ENCODE peak calls at places on chromosomes 4 and X, in five cellular contexts. E is thyroid gland; Q is AG10803; P is CD4-positive, alpha-beta T cell; W is substantia nigra. O is an unnamed sample.

GRCh38 chrX:104310084-104310483 is 55.4 kb upstream of the ESX1 start:
- DNase-seq in W (no peak), P (no peak), Q (peak), E (no peak), O (peak)

GRCh38 chr4:73869130-73870055 is at the start of gene CXCL1:
- DNase-seq in P (no peak), E (peak), W (no peak), Q (no peak), O (peak)

GRCh38 chrX:42143866-42144592 is 220.7 kb upstream of the CASK start:
- DNase-seq in E (no peak), Q (no peak), P (no peak), W (no peak), O (peak)

GRCh38 chr4:24010994-24011393 is 121.1 kb upstream of the PPARGC1A start:
- DNase-seq in P (no peak), E (no peak), Q (no peak), W (no peak), O (no peak)

GRCh38 chr4:27318740-27319139 is 458.1 kb downstream of the STIM2 start:
- DNase-seq in E (no peak), P (no peak), Q (peak), W (peak), O (peak)

GRCh38 chr4:508675-509373 is 9.8 kb downstream of the PIGG start:
- DNase-seq in E (no peak), Q (peak), W (no peak), P (no peak), O (no peak)

GRCh38 chr4:40991908-40992307 is 222.4 kb downstream of the APBB2 start:
- DNase-seq in Q (no peak), W (no peak), E (no peak), P (no peak), O (no peak)

GRCh38 chr4:152247271-152247975 is 288.5 kb downstream of the FBXW7 start:
- DNase-seq in Q (no peak), P (no peak), W (no peak), E (no peak), O (peak)

GRCh38 chr4:6761540-6762243 is 20.8 kb upstream of the KIAA0232 start:
- DNase-seq in W (peak), Q (no peak), E (no peak), P (no peak), O (no peak)

GRCh38 chr4:176052744-176053143 is 12.9 kb upstream of the WDR17 start:
- DNase-seq in P (no peak), E (no peak), Q (no peak), W (no peak), O (no peak)

GRCh38 chr4:622071-622995 is 3.0 kb upstream of the PDE6B start:
- DNase-seq in P (no peak), E (no peak), Q (no peak), W (no peak), O (no peak)

GRCh38 chr4:188904617-188905016 is 765.4 kb downstream of the TRIML1 start:
- DNase-seq in W (no peak), Q (no peak), P (no peak), E (no peak), O (no peak)

GRCh38 chrX:133745361-133745760 is 240.0 kb downstream of the GPC3 start:
- DNase-seq in E (no peak), Q (no peak), W (no peak), P (no peak), O (no peak)

GRCh38 chr4:1604181-1604705 is 79.9 kb downstream of the FAM53A start:
- DNase-seq in W (no peak), P (no peak), E (no peak), Q (no peak), O (no peak)

GRCh38 chrX:43973249-43973672 is at the start of gene NDP:
- DNase-seq in P (no peak), W (no peak), Q (no peak), E (no peak), O (peak)

GRCh38 chr4:3305610-3306371 is 13.0 kb downstream of the RGS12 start:
- DNase-seq in W (peak), E (peak), Q (no peak), P (no peak), O (no peak)

GRCh38 chr4:179307297-179308136 is 1865.3 kb upstream of the AGA start:
- DNase-seq in W (no peak), E (no peak), Q (peak), P (no peak), O (peak)

GRCh38 chrX:27619975-27620374 is 29.8 kb downstream of the DCAF8L2 start:
- DNase-seq in E (no peak), W (no peak), P (no peak), Q (no peak), O (no peak)

GRCh38 chr4:4491396-4491893 is 50.4 kb downstream of the STX18 start:
- DNase-seq in P (no peak), Q (no peak), W (no peak), E (no peak), O (no peak)

GRCh38 chrX:153512501-153512893 is 4.9 kb upstream of the ATP2B3 start:
- DNase-seq in E (no peak), Q (no peak), P (no peak), W (no peak), O (no peak)

GRCh38 chr4:155541716-155542115 is 124.9 kb upstream of the GUCY1A1 start:
- DNase-seq in P (no peak), E (no peak), W (no peak), Q (no peak), O (no peak)